ENCODE peak calls at places on chromosomes 12 and 14, in five cellular contexts. M is stimulated activated CD8-positive, alpha-beta memory T cell treated with anti-CD3 and anti-CD28 coated beads, Interleukin-7, amount 100 ng/mL, for 1 hour; J is activated T-cell treated with anti-CD3 and anti-CD28 coated beads for 24 hours; W is OCI-LY7; R is progenitor cell of endocrine pancreas. Q is an unnamed sample.

GRCh38 chr12:38919191-38919590 is 13.8 kb upstream of the CPNE8 start:
- DNase-seq in M (no peak), W (no peak), R (no peak), J (no peak), Q (no peak)

GRCh38 chr14:54532111-54533012 is 22.7 kb downstream of the CGRRF1 start:
- DNase-seq in W (peak), M (no peak), R (no peak), J (no peak), Q (no peak)

GRCh38 chr12:69354561-69355187 is 4.9 kb upstream of the YEATS4 start:
- DNase-seq in W (no peak), J (no peak), M (no peak), R (no peak), Q (no peak)

GRCh38 chr14:89625988-89626806 is 209.2 kb upstream of the FOXN3 start:
- DNase-seq in W (peak), J (no peak), M (no peak), R (no peak), Q (no peak)

GRCh38 chr14:98695809-98696208 is 576.2 kb downstream of the BCL11B start:
- DNase-seq in W (no peak), M (no peak), J (no peak), R (no peak), Q (no peak)

GRCh38 chr12:75631809-75632208 is 120.4 kb upstream of the KRR1 start:
- DNase-seq in W (no peak), R (no peak), M (no peak), J (no peak), Q (no peak)

GRCh38 chr12:122844366-122844971 is 9.2 kb downstream of the HIP1R start:
- DNase-seq in W (no peak), M (no peak), R (no peak), J (no peak), Q (peak)

GRCh38 chr14:93956514-93957332 is 19.6 kb downstream of the ASB2 start:
- DNase-seq in J (no peak), M (no peak), R (no peak), W (peak), Q (no peak)

GRCh38 chr12:26823391-26823790 is 9.6 kb downstream of the ITPR2 start:
- DNase-seq in M (no peak), W (no peak), J (no peak), R (no peak), Q (no peak)

GRCh38 chr14:68593806-68594536 is 198.9 kb downstream of the ZFP36L1 start:
- DNase-seq in M (no peak), J (no peak), W (peak), R (no peak), Q (no peak)

Q was measured in pons.